ENCODE peak calls at places on chromosome 11, in four cellular contexts. Q, D, J and H are unnamed samples.

GRCh38 chr11:76885390-76886097 is 24.8 kb downstream of the ACER3 start:
- DNase-seq in Q (no peak), D (peak), J (no peak), H (no peak)

GRCh38 chr11:14435717-14436116 is 63.9 kb downstream of the COPB1 start:
- DNase-seq in Q (no peak), D (no peak), J (peak), H (no peak)

GRCh38 chr11:75939992-75940391 is 125.0 kb downstream of the UVRAG start:
- DNase-seq in Q (no peak), D (no peak), J (no peak), H (no peak)

GRCh38 chr11:62502030-62502730 is 44.4 kb downstream of the AHNAK start:
- DNase-seq in Q (no peak), D (peak), J (no peak), H (no peak)

GRCh38 chr11:47355283-47356128 is 3.0 kb upstream of the MYBPC3 start:
- DNase-seq in Q (peak), D (peak), J (peak), H (peak)

GRCh38 chr11:2860636-2861035 is 24.9 kb downstream of the CDKN1C start:
- DNase-seq in Q (no peak), D (no peak), J (peak), H (peak)

GRCh38 chr11:73760066-73760679 is 701 bp downstream of the RAB6A start:
- DNase-seq in Q (no peak), D (peak), J (no peak), H (peak)

GRCh38 chr11:47131136-47131535 is 45.5 kb downstream of the ARFGAP2 start:
- DNase-seq in Q (no peak), D (no peak), J (no peak), H (no peak)

GRCh38 chr11:71936825-71937224 is 8.0 kb downstream of the RNF121 start:
- DNase-seq in Q (peak), D (peak), J (no peak), H (no peak)

GRCh38 chr11:79139900-79140299 is 300.9 kb downstream of the TENM4 start:
- DNase-seq in Q (no peak), D (no peak), J (no peak), H (no peak)

GRCh38 chr11:102869354-102869753 is 5.4 kb downstream of the MMP12 start:
- DNase-seq in Q (no peak), D (no peak), J (no peak), H (no peak)

GRCh38 chr11:42301777-42302176 is 842.3 kb upstream of the LRRC4C start:
- DNase-seq in Q (no peak), D (no peak), J (no peak), H (no peak)

GRCh38 chr11:26842883-26843282 is 121.0 kb upstream of the SLC5A12 start:
- DNase-seq in Q (no peak), D (no peak), J (no peak), H (no peak)

GRCh38 chr11:107549253-107549953 is 16.1 kb downstream of the ALKBH8 start:
- DNase-seq in Q (no peak), D (peak), J (peak), H (no peak)

GRCh38 chr11:15913261-15913660 is 443.1 kb downstream of the SOX6 start:
- DNase-seq in Q (no peak), D (no peak), J (no peak), H (no peak)

GRCh38 chr11:67420646-67421420 is 5.4 kb downstream of the CARNS1 start:
- DNase-seq in Q (peak), D (peak), J (peak), H (peak)
- TF ChIP-seq POLR2AphosphoS5 in Q (peak), D (peak), J (no peak), H (no peak)

GRCh38 chr11:65895482-65895981 is 4.7 kb downstream of the FOSL1 start:
- DNase-seq in Q (no peak), D (no peak), J (no peak), H (no peak)

GRCh38 chr11:65896009-65896999 is 3.9 kb downstream of the FOSL1 start:
- DNase-seq in Q (no peak), D (no peak), J (no peak), H (no peak)

GRCh38 chr11:65899356-65900124 is 648 bp downstream of the FOSL1 start:
- DNase-seq in Q (no peak), D (peak), J (no peak), H (peak)

GRCh38 chr11:65898656-65899355 is 1.4 kb downstream of the FOSL1 start:
- DNase-seq in Q (no peak), D (no peak), J (no peak), H (no peak)

DNA sequence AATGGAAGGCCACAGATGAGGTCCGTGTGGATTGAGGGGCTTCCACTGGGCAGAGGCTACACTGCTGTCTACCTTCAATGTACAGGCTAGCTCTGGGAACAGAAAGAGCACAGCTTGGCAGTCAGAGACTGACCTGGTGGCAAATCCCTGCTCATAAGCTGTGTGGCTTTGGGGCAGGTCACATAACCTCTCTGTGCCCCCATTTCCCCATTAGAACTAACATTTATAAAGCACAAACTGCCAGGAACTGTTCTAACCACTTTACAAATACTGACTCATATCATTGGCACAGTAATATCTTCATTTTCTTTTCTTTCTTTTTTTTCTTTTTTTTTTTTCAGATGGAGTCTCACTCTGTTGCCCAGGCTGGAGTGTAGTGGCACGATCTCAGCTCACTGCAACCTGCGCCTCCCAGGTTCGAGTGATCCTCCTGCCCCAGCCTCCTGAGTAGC is 3.1 kb downstream of the FOSL1 start:
- DNase-seq in Q (no peak), D (no peak), J (no peak), H (no peak)
- TF ChIP-seq POLR2AphosphoS5 in Q (peak), D (peak), J (no peak), H (no peak)

GRCh38 chr11:111801135-111801534 is 34.9 kb upstream of the PPP2R1B start:
- DNase-seq in Q (no peak), D (no peak), J (no peak), H (no peak)
- TF ChIP-seq POLR2AphosphoS5 in Q (no peak), D (no peak), J (no peak), H (no peak)

GRCh38 chr11:1830500-1831223 is 4.1 kb upstream of the SYT8 start:
- DNase-seq in Q (no peak), D (no peak), J (no peak), H (peak)
- TF ChIP-seq POLR2AphosphoS5 in Q (no peak), D (no peak), J (no peak), H (peak)

DNA sequence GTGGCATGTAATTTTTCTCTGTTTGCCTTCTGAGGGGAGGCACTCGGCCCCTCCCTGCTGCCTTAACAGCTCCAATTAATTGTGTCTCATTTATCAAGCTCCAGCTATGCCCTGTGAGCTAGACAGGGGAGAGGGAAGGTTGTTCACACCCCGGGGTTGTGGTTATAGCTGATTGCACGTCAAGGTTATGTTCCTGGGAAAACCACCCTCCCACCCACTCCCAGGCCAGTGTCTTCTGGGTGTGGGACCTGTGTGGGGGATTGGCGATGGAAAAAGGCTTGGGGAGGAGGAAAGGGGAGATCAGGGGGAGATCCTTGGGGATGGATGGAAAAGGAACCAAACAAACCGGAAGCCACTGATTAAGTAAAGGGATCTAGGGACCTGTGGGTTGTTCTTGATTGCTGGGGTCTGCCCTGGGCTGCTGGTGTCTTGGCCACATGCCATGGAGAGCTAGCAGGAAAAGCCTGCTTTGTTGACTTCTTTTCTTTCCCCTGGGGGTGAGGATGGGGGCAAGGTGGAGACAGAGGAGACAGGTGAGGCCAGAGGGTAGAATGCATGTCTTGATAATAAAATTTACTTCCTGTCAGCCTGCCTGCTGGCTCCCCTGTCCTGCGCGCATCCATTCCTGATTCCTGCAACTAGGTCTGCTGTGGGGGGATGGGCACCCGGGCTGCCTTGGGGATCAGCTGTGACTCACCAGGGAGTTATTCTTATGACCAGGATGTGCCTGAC is 13.5 kb upstream of the SORL1-AS1 start:
- DNase-seq in Q (peak), D (no peak), J (no peak), H (peak)
- TF ChIP-seq POLR2AphosphoS5 in Q (peak), D (peak), J (no peak), H (peak)

DNA sequence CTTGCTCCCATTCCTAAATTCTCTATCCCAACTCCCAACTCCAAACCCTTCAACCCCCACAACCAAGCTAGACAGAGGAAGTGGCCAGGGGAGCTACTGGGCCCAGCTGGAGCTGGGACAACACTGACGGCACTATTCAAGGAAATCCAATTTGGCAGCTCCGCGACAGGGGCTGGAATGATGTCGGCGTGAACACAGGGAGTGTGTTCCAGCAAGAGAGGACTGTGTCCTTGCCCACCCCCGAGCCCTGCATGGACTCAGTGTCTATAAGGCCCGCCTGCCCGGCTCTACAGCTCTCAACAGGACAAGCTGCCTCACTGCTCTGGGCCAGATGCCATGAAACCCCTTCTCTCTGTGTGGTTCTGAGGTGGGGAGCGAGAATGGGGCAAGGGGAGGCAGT is 11.3 kb downstream of the PCSK7 start:
- DNase-seq in Q (no peak), D (no peak), J (no peak), H (no peak)
- TF ChIP-seq POLR2AphosphoS5 in Q (no peak), D (no peak), J (no peak), H (peak)

GRCh38 chr11:9363954-9364912 is 20.2 kb upstream of the IPO7 start:
- DNase-seq in Q (peak), D (peak), J (peak), H (peak)
- TF ChIP-seq POLR2AphosphoS5 in Q (peak), D (peak), J (peak), H (peak)

GRCh38 chr11:34565417-34566208 is 52.0 kb upstream of the ELF5 start:
- DNase-seq in Q (peak), D (peak), J (no peak), H (no peak)

GRCh38 chr11:34564406-34564805 is 50.8 kb upstream of the ELF5 start:
- DNase-seq in Q (peak), D (no peak), J (no peak), H (no peak)

GRCh38 chr11:34566209-34566551 is 52.6 kb upstream of the ELF5 start:
- DNase-seq in Q (no peak), D (no peak), J (no peak), H (no peak)

GRCh38 chr11:34566736-34567135 is 53.1 kb upstream of the ELF5 start:
- DNase-seq in Q (no peak), D (no peak), J (no peak), H (no peak)

DNA sequence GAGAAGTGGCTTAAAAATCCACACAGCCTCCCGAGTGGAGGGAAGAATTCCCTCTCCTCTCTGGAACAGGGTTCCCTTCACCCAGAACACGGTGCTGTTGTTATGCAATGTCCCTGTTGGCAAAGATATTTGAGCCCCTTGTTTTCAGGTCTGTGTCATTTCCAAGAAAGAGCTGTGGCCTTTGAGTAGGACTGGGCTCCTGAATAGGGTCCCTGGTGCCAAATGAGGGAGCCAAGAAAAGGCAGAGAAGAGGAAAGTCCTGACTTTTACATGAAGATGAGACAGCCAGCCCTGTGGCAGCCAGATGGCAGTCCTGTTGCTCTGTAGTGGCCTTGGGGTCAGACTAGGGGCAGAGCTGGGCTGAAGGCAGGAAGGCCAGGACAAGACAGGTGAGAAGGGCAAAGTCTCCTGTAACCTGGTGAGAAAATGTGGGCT is 51.2 kb upstream of the ELF5 start:
- DNase-seq in Q (no peak), D (no peak), J (no peak), H (no peak)
- TF ChIP-seq POLR2AphosphoS5 in Q (no peak), D (no peak), J (no peak), H (no peak)

DNA sequence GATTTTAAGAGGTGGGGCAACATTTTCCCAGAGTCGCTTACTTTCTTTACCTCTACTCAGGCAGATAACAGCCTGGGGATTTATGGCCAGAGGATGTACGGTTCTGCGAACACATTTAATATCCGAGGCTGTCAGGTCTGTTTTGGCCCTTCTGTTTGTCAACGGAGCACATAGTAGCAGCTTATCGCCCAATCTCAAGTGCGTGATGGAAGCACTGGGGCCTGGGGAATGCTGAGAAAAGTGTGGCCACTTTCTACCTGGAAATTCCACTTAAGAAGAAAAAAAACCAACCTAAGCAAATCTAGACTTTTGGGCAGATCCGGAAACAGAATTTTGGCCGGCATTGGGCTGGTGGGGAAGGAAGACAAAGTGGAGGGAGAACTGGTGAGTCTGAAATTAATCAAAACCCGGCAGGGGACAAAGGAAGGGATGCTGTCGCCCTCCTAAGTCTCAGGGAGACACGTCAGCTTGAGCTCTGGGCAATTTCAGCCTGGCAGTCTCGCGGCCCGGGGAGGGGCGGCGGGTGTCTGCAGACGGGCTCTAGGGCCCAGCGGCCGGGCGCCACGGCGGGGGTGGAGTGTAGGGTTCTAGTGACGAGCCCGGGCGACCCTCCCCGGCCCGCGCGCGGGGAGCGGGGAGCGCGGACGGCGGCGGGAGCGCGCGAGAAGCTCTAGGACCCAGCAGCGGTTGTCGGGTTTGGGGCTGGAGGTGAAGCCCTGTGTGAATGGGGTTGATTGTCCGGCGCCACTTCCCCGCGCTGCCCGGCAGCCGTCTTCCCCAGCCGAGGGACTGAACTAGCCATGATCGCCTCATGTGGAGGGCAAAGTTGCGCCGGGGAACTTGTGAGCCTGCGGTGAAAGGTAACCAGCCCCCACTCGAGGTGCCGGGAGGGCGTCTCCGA is at the start of gene AMOTL1:
- DNase-seq in Q (peak), D (peak), J (peak), H (peak)
- TF ChIP-seq POLR2AphosphoS5 in Q (peak), D (peak), J (no peak), H (peak)

GRCh38 chr11:125369808-125370207 is 126.3 kb downstream of the FEZ1 start:
- DNase-seq in Q (no peak), D (no peak), J (no peak), H (no peak)

GRCh38 chr11:125372911-125373310 is 123.2 kb downstream of the FEZ1 start:
- DNase-seq in Q (no peak), D (no peak), J (no peak), H (no peak)

GRCh38 chr11:125370561-125371389 is 125.3 kb downstream of the FEZ1 start:
- DNase-seq in Q (no peak), D (no peak), J (no peak), H (no peak)

GRCh38 chr11:125372088-125372487 is 124.0 kb downstream of the FEZ1 start:
- DNase-seq in Q (no peak), D (no peak), J (no peak), H (no peak)

GRCh38 chr11:125371451-125371935 is 124.6 kb downstream of the FEZ1 start:
- DNase-seq in Q (no peak), D (no peak), J (no peak), H (no peak)
- TF ChIP-seq POLR2AphosphoS5 in Q (no peak), D (no peak), J (no peak), H (no peak)